ENCODE peak calls at places on chromosome 4, in five cellular contexts. One of them, this sample, is unnamed.

GRCh38 chr4:1050486-1051213 is 39.2 kb downstream of the FGFRL1 start:
- DNase-seq in Calu3: no peak
- DNase-seq in stomach: peak
- DNase-seq in GM13977: no peak
- DNase-seq in pancreas: peak
- DNase-seq in this sample: no peak

GRCh38 chr4:142324572-142324971 is 521.5 kb downstream of the INPP4B start:
- DNase-seq in Calu3: no peak
- DNase-seq in stomach: no peak
- DNase-seq in GM13977: no peak
- DNase-seq in pancreas: no peak
- DNase-seq in this sample: no peak

GRCh38 chr4:40292313-40292759 is 42.8 kb upstream of the CHRNA9 start:
- DNase-seq in Calu3: no peak
- DNase-seq in stomach: no peak
- DNase-seq in GM13977: no peak
- DNase-seq in pancreas: no peak
- DNase-seq in this sample: no peak

GRCh38 chr4:20354120-20354519 is 102.4 kb downstream of the SLIT2 start:
- DNase-seq in Calu3: no peak
- DNase-seq in stomach: no peak
- DNase-seq in GM13977: no peak
- DNase-seq in pancreas: no peak
- DNase-seq in this sample: no peak

GRCh38 chr4:85427123-85427522 is 47.8 kb upstream of the ARHGAP24 start:
- DNase-seq in Calu3: no peak
- DNase-seq in stomach: no peak
- DNase-seq in GM13977: no peak
- DNase-seq in pancreas: no peak
- DNase-seq in this sample: no peak

GRCh38 chr4:28073860-28074555 is 1213.4 kb downstream of the STIM2 start:
- DNase-seq in Calu3: no peak
- DNase-seq in stomach: no peak
- DNase-seq in GM13977: no peak
- DNase-seq in pancreas: no peak
- DNase-seq in this sample: no peak

GRCh38 chr4:10856271-10856670 is 171.7 kb upstream of the CLNK start:
- DNase-seq in Calu3: no peak
- DNase-seq in stomach: no peak
- DNase-seq in GM13977: no peak
- DNase-seq in pancreas: no peak
- DNase-seq in this sample: no peak

GRCh38 chr4:23999714-24000113 is 109.9 kb upstream of the PPARGC1A start:
- DNase-seq in Calu3: no peak
- DNase-seq in stomach: no peak
- DNase-seq in GM13977: no peak
- DNase-seq in pancreas: no peak
- DNase-seq in this sample: no peak

DNA sequence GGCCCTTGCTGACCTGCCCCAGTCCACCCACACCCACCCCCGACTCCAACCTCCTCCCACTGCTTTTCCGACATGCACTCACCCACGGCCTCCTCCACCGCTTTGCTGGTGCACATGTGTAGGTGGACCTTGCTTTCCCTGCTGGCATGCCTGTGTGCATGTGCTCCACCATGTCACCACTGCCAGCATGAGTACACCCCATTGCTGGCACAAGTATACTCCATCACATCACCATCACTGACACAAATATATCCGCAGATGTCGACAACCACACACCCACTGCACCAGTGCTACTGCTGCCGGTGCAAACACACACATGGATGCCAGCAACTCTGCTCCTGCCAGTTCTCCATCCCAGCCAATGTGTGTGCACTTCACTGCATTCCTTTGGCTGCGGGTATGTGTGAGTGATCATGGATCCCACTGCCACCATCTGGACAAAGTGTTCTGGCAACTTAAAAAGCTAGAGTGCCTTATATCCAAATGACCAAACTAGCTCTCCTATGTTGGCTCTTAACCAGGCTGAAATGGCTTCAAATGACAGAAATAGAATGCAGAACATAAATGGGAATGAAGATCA is 1072.3 kb downstream of the RAPGEF2 start:
- DNase-seq in Calu3: no peak
- DNase-seq in stomach: no peak
- DNase-seq in GM13977: no peak
- DNase-seq in pancreas: peak
- DNase-seq in this sample: no peak
- TF ChIP-seq CTCF in Calu3: no peak
- TF ChIP-seq CTCF in stomach: no peak
- TF ChIP-seq CTCF in GM13977: peak
- TF ChIP-seq CTCF in pancreas: no peak
- TF ChIP-seq CTCF in this sample: no peak

DNA sequence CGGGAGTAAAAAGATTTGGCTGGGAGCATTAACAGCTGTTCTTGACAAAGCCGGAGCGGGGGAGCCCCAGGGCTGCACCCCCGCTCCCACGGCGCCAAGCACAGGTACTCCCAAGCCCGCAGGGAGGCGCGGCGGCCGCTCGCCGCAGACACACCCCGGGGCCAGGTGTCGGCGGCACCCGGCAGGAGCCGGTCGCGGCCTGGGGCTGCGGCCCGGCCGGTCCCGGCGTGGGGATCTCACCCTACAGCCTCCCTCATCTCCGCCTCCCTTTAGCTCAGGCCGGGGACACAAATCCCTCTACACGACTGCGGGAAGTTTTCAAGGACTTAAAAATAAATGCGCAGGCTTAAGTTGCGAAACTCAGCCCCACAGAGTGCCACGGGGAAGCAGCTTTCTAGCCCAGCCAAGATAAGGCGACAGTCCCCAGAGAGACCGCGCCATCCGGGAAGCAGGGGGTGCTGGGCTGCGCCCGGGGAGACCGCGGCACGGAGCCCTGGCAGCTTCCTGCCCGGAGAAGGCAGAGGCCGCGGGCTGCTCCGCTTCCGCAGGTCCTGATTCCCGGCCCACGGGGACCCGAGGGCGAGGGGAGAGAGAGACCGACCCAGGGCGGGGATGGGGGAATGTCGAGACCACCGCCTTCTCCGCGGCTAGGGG is 473 bp downstream of the SH3RF1 start:
- DNase-seq in Calu3: peak
- DNase-seq in stomach: peak
- DNase-seq in GM13977: peak
- DNase-seq in pancreas: peak
- DNase-seq in this sample: peak
- TF ChIP-seq CTCF in Calu3: no peak
- TF ChIP-seq CTCF in stomach: no peak
- TF ChIP-seq CTCF in GM13977: peak
- TF ChIP-seq CTCF in pancreas: peak
- TF ChIP-seq CTCF in this sample: no peak

GRCh38 chr4:154208424-154208823 is 283.2 kb downstream of the DCHS2 start:
- DNase-seq in Calu3: peak
- DNase-seq in stomach: no peak
- DNase-seq in GM13977: no peak
- DNase-seq in pancreas: no peak
- DNase-seq in this sample: no peak
- TF ChIP-seq CTCF in Calu3: no peak
- TF ChIP-seq CTCF in stomach: no peak
- TF ChIP-seq CTCF in GM13977: no peak
- TF ChIP-seq CTCF in pancreas: no peak
- TF ChIP-seq CTCF in this sample: no peak

DNA sequence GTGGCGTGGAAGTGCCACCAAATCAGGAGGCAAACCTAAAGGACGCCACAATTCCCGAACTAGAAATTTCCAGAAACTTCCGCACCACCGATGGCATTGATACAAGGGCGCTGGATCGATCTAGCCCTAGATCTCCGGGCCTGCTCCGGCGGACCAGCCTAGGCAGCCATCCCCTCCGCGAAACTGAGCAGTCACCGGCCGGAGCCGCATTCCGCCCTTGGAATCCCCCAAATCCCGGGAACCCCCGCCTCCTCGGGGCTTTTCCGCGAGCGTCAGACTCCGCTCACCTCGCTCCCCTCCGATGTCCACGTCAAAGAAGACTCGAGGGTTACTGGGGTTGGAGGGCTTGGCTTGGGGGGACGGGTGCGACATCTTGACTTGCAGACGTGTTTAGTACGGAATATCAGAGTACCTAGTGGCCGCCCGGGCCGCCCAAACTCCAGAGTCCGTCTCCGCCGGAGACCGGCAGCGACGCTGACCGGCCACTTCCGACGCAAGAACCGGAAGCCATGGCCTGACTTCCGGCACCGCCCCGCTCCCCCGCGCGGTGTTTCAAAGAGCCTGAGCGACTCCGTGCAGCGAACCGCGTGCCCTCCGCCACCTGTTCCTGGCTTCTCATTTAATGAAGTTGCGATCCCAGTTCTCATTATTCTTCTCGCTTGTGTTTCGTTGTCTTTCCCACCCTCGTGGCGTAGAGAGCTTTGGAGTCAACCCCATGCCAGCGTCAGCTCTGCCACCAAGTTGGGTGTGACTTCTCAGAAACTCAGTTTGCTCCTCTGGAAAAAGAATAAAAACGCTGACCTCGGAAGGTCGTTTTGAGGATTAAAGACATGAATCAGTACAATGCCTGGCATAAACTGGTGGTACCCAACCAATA is at the start of gene PPID:
- DNase-seq in Calu3: peak
- DNase-seq in stomach: peak
- DNase-seq in GM13977: peak
- DNase-seq in pancreas: peak
- DNase-seq in this sample: peak
- TF ChIP-seq CTCF in Calu3: no peak
- TF ChIP-seq CTCF in stomach: no peak
- TF ChIP-seq CTCF in GM13977: no peak
- TF ChIP-seq CTCF in pancreas: no peak
- TF ChIP-seq CTCF in this sample: no peak

GRCh38 chr4:176149680-176150079 is 45.7 kb downstream of the SPATA4 start:
- DNase-seq in Calu3: no peak
- DNase-seq in stomach: no peak
- DNase-seq in GM13977: no peak
- DNase-seq in pancreas: no peak
- DNase-seq in this sample: no peak

GRCh38 chr4:176153124-176153523 is 42.3 kb downstream of the SPATA4 start:
- DNase-seq in Calu3: no peak
- DNase-seq in stomach: no peak
- DNase-seq in GM13977: no peak
- DNase-seq in pancreas: no peak
- DNase-seq in this sample: no peak

GRCh38 chr4:176150704-176151103 is 44.7 kb downstream of the SPATA4 start:
- DNase-seq in Calu3: no peak
- DNase-seq in stomach: no peak
- DNase-seq in GM13977: no peak
- DNase-seq in pancreas: no peak
- DNase-seq in this sample: no peak

DNA sequence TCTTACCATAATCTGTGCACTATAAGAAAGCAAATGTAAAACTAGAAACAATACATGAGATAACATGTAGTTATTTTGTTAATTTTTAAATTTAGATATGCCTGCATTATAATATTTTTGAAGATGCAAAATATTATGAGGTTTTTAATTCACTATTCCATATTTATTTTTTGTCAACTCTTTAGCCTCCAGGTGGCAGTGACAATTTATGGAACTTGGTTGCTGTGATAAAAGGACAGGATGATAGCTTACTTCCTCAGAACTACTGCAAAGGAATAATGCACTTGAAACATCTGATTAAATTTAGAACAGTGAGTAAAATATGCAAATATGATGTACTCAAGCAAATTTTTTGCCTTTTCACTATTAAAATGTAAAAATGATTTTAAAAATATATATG is 45.1 kb downstream of the SPATA4 start:
- DNase-seq in Calu3: no peak
- DNase-seq in stomach: no peak
- DNase-seq in GM13977: no peak
- DNase-seq in pancreas: no peak
- DNase-seq in this sample: no peak
- TF ChIP-seq CTCF in Calu3: no peak
- TF ChIP-seq CTCF in stomach: no peak
- TF ChIP-seq CTCF in GM13977: no peak
- TF ChIP-seq CTCF in pancreas: no peak
- TF ChIP-seq CTCF in this sample: no peak

DNA sequence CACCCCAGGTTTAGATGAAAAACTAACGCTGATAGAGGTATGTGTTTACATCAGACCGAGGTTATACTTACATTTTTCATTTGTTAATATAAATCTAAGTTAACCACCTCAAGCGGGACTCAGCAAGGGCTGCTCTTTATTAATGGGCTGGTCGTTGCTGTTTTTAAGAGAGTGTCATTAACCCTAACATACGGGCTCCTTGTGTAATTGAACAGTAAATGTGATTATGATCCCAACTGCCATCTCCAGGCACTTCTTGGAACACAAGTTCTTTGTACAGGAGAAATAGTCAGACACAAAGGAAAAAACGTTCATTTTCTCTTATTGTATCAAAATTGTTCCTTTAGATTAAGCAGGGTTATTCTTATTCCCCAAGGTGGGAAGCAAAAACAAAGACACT is 95.7 kb downstream of the RASL11B start:
- DNase-seq in Calu3: no peak
- DNase-seq in stomach: no peak
- DNase-seq in GM13977: no peak
- DNase-seq in pancreas: no peak
- DNase-seq in this sample: no peak
- TF ChIP-seq CTCF in Calu3: no peak
- TF ChIP-seq CTCF in stomach: no peak
- TF ChIP-seq CTCF in GM13977: no peak
- TF ChIP-seq CTCF in pancreas: no peak
- TF ChIP-seq CTCF in this sample: no peak

This sample was measured in mesothelial cell of epicardium.